ENCODE peak calls at places on chromosomes 13 and 19, in six cellular contexts. One of them, this sample, is unnamed.

GRCh38 chr19:21483589-21484170 is 21.7 kb upstream of the ZNF429 start:
- DNase-seq in HepG2: no peak
- DNase-seq in GM23338: peak
- DNase-seq in K562: peak
- DNase-seq in H1: peak
- DNase-seq in GM12878: no peak
- DNase-seq in this sample: peak

GRCh38 chr19:869245-870177 is 10.0 kb downstream of the CFD start:
- DNase-seq in HepG2: no peak
- DNase-seq in GM23338: no peak
- DNase-seq in K562: no peak
- DNase-seq in H1: no peak
- DNase-seq in GM12878: no peak
- DNase-seq in this sample: no peak

GRCh38 chr13:45349438-45349837 is 8.5 kb upstream of the TPT1 start:
- DNase-seq in HepG2: no peak
- DNase-seq in GM23338: no peak
- DNase-seq in K562: no peak
- DNase-seq in H1: no peak
- DNase-seq in GM12878: no peak
- DNase-seq in this sample: no peak

GRCh38 chr19:17872251-17873001 is 681 bp downstream of the SLC5A5 start:
- DNase-seq in HepG2: no peak
- DNase-seq in GM23338: peak
- DNase-seq in K562: no peak
- DNase-seq in H1: peak
- DNase-seq in GM12878: no peak
- DNase-seq in this sample: no peak

GRCh38 chr13:22080832-22081231 is 410.0 kb downstream of the FGF9 start:
- DNase-seq in HepG2: no peak
- DNase-seq in GM23338: peak
- DNase-seq in K562: no peak
- DNase-seq in H1: no peak
- DNase-seq in GM12878: no peak
- DNase-seq in this sample: no peak

GRCh38 chr13:99740261-99740979 is 231.1 kb downstream of the ZIC5 start:
- DNase-seq in HepG2: no peak
- DNase-seq in GM23338: no peak
- DNase-seq in K562: no peak
- DNase-seq in H1: peak
- DNase-seq in GM12878: no peak
- DNase-seq in this sample: no peak

GRCh38 chr13:20843177-20843576 is 59.4 kb downstream of the XPO4 start:
- DNase-seq in HepG2: no peak
- DNase-seq in GM23338: no peak
- DNase-seq in K562: no peak
- DNase-seq in H1: no peak
- DNase-seq in GM12878: no peak
- DNase-seq in this sample: no peak

GRCh38 chr19:11519138-11519537 is 9.8 kb downstream of the ECSIT start:
- DNase-seq in HepG2: no peak
- DNase-seq in GM23338: no peak
- DNase-seq in K562: no peak
- DNase-seq in H1: no peak
- DNase-seq in GM12878: no peak
- DNase-seq in this sample: no peak

GRCh38 chr13:97781891-97782305 is 171.6 kb upstream of the IPO5 start:
- DNase-seq in HepG2: no peak
- DNase-seq in GM23338: no peak
- DNase-seq in K562: no peak
- DNase-seq in H1: no peak
- DNase-seq in GM12878: no peak
- DNase-seq in this sample: no peak

GRCh38 chr19:17737690-17738153 is 13.6 kb upstream of the FCHO1 start:
- DNase-seq in HepG2: no peak
- DNase-seq in GM23338: no peak
- DNase-seq in K562: no peak
- DNase-seq in H1: no peak
- DNase-seq in GM12878: no peak
- DNase-seq in this sample: no peak

GRCh38 chr13:41456768-41457588 is at the start of gene RGCC:
- DNase-seq in HepG2: peak
- DNase-seq in GM23338: peak
- DNase-seq in K562: peak
- DNase-seq in H1: peak
- DNase-seq in GM12878: no peak
- DNase-seq in this sample: peak

GRCh38 chr13:103788061-103788652 is 721.9 kb upstream of the SLC10A2 start:
- DNase-seq in HepG2: no peak
- DNase-seq in GM23338: peak
- DNase-seq in K562: no peak
- DNase-seq in H1: no peak
- DNase-seq in GM12878: no peak
- DNase-seq in this sample: peak

GRCh38 chr13:94535775-94536174 is 56.3 kb upstream of the DCT start:
- DNase-seq in HepG2: no peak
- DNase-seq in GM23338: no peak
- DNase-seq in K562: no peak
- DNase-seq in H1: no peak
- DNase-seq in GM12878: no peak
- DNase-seq in this sample: no peak

GRCh38 chr13:55673910-55674309 is 1466.8 kb upstream of the PRR20A start:
- DNase-seq in HepG2: no peak
- DNase-seq in GM23338: peak
- DNase-seq in K562: no peak
- DNase-seq in H1: no peak
- DNase-seq in GM12878: no peak
- DNase-seq in this sample: no peak

GRCh38 chr19:2722541-2723344 is 1.6 kb upstream of the DIRAS1 start:
- DNase-seq in HepG2: no peak
- DNase-seq in GM23338: peak
- DNase-seq in K562: peak
- DNase-seq in H1: no peak
- DNase-seq in GM12878: no peak
- DNase-seq in this sample: no peak

GRCh38 chr19:42114412-42114811 is 17.8 kb downstream of the POU2F2 start:
- DNase-seq in HepG2: no peak
- DNase-seq in GM23338: peak
- DNase-seq in K562: no peak
- DNase-seq in H1: no peak
- DNase-seq in GM12878: peak
- DNase-seq in this sample: no peak

GRCh38 chr13:99357149-99357596 is 50.0 kb upstream of the GPR183 start:
- DNase-seq in HepG2: no peak
- DNase-seq in GM23338: no peak
- DNase-seq in K562: peak
- DNase-seq in H1: peak
- DNase-seq in GM12878: peak
- DNase-seq in this sample: no peak

GRCh38 chr19:15683411-15683810 is 10.5 kb downstream of the CYP4F12 start:
- DNase-seq in HepG2: no peak
- DNase-seq in GM23338: no peak
- DNase-seq in K562: no peak
- DNase-seq in H1: no peak
- DNase-seq in GM12878: no peak
- DNase-seq in this sample: no peak

GRCh38 chr19:46944918-46945628 is 74.6 kb upstream of the NPAS1 start:
- DNase-seq in HepG2: no peak
- DNase-seq in GM23338: peak
- DNase-seq in K562: no peak
- DNase-seq in H1: peak
- DNase-seq in GM12878: no peak
- DNase-seq in this sample: peak

GRCh38 chr13:98879965-98880364 is 97.9 kb downstream of the DOCK9 start:
- DNase-seq in HepG2: no peak
- DNase-seq in GM23338: no peak
- DNase-seq in K562: no peak
- DNase-seq in H1: no peak
- DNase-seq in GM12878: no peak
- DNase-seq in this sample: no peak

GRCh38 chr13:93476175-93476574 is 249.6 kb downstream of the GPC6 start:
- DNase-seq in HepG2: peak
- DNase-seq in GM23338: no peak
- DNase-seq in K562: no peak
- DNase-seq in H1: no peak
- DNase-seq in GM12878: no peak
- DNase-seq in this sample: no peak

GRCh38 chr19:2426661-2427322 is 594 bp downstream of the TIMM13 start:
- DNase-seq in HepG2: peak
- DNase-seq in GM23338: peak
- DNase-seq in K562: peak
- DNase-seq in H1: peak
- DNase-seq in GM12878: no peak
- DNase-seq in this sample: peak

GRCh38 chr19:33465371-33465770 is 56.2 kb downstream of the PEPD start:
- DNase-seq in HepG2: no peak
- DNase-seq in GM23338: no peak
- DNase-seq in K562: no peak
- DNase-seq in H1: no peak
- DNase-seq in GM12878: no peak
- DNase-seq in this sample: no peak

GRCh38 chr13:83780201-83780600 is 102.1 kb downstream of the SLITRK1 start:
- DNase-seq in HepG2: peak
- DNase-seq in GM23338: peak
- DNase-seq in K562: peak
- DNase-seq in H1: no peak
- DNase-seq in GM12878: no peak
- DNase-seq in this sample: peak

GRCh38 chr19:6459356-6460098 is at the start of gene SLC25A23:
- DNase-seq in HepG2: peak
- DNase-seq in GM23338: peak
- DNase-seq in K562: peak
- DNase-seq in H1: peak
- DNase-seq in GM12878: peak
- DNase-seq in this sample: peak

DNA sequence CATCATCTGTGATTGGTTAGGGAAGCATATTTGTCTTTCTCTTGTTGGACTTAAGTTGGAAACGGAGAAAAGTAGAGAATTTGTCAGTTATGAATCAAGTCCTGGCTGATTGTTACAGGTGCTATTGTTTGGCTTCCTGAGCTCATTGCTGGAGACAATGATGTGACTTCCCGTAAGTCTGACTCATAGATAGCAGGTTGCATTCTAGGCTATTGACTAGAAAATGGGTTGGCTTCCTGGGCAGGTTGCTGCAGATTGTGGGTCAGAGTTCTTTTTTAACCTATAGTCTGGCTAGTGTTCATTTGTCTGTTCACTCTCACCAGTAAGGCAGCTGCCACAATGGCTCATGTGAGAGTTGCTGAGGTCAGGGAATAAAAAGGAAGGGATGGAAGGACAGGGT is 101.5 kb downstream of the CCNA1 start:
- DNase-seq in HepG2: no peak
- DNase-seq in GM23338: no peak
- DNase-seq in K562: no peak
- DNase-seq in H1: no peak
- DNase-seq in GM12878: no peak
- DNase-seq in this sample: no peak
- TF ChIP-seq CREB1 in HepG2: no peak
- TF ChIP-seq CREB1 in GM23338: no peak
- TF ChIP-seq CREB1 in K562: no peak
- TF ChIP-seq CREB1 in H1: no peak
- TF ChIP-seq CREB1 in GM12878: no peak
- TF ChIP-seq CREB1 in this sample: no peak

GRCh38 chr13:33531484-33531883 is 245.9 kb upstream of the STARD13 start:
- DNase-seq in HepG2: no peak
- DNase-seq in GM23338: no peak
- DNase-seq in K562: no peak
- DNase-seq in H1: no peak
- DNase-seq in GM12878: no peak
- DNase-seq in this sample: no peak
- TF ChIP-seq CREB1 in HepG2: no peak
- TF ChIP-seq CREB1 in GM23338: no peak
- TF ChIP-seq CREB1 in K562: no peak
- TF ChIP-seq CREB1 in H1: no peak
- TF ChIP-seq CREB1 in GM12878: no peak
- TF ChIP-seq CREB1 in this sample: no peak

GRCh38 chr13:27080018-27080948 is 91.3 kb downstream of the USP12 start:
- DNase-seq in HepG2: no peak
- DNase-seq in GM23338: no peak
- DNase-seq in K562: no peak
- DNase-seq in H1: no peak
- DNase-seq in GM12878: no peak
- DNase-seq in this sample: no peak

GRCh38 chr13:27081893-27082292 is 89.7 kb downstream of the USP12 start:
- DNase-seq in HepG2: no peak
- DNase-seq in GM23338: no peak
- DNase-seq in K562: no peak
- DNase-seq in H1: no peak
- DNase-seq in GM12878: no peak
- DNase-seq in this sample: no peak

GRCh38 chr13:27082325-27082724 is 89.3 kb downstream of the USP12 start:
- DNase-seq in HepG2: no peak
- DNase-seq in GM23338: no peak
- DNase-seq in K562: no peak
- DNase-seq in H1: no peak
- DNase-seq in GM12878: no peak
- DNase-seq in this sample: no peak

GRCh38 chr13:27079421-27079958 is 92.1 kb downstream of the USP12 start:
- DNase-seq in HepG2: no peak
- DNase-seq in GM23338: peak
- DNase-seq in K562: no peak
- DNase-seq in H1: no peak
- DNase-seq in GM12878: no peak
- DNase-seq in this sample: peak

GRCh38 chr13:27076411-27076810 is 95.2 kb downstream of the USP12 start:
- DNase-seq in HepG2: no peak
- DNase-seq in GM23338: no peak
- DNase-seq in K562: no peak
- DNase-seq in H1: no peak
- DNase-seq in GM12878: no peak
- DNase-seq in this sample: no peak
- TF ChIP-seq CREB1 in HepG2: no peak
- TF ChIP-seq CREB1 in GM23338: no peak
- TF ChIP-seq CREB1 in K562: no peak
- TF ChIP-seq CREB1 in H1: no peak
- TF ChIP-seq CREB1 in GM12878: no peak
- TF ChIP-seq CREB1 in this sample: no peak

DNA sequence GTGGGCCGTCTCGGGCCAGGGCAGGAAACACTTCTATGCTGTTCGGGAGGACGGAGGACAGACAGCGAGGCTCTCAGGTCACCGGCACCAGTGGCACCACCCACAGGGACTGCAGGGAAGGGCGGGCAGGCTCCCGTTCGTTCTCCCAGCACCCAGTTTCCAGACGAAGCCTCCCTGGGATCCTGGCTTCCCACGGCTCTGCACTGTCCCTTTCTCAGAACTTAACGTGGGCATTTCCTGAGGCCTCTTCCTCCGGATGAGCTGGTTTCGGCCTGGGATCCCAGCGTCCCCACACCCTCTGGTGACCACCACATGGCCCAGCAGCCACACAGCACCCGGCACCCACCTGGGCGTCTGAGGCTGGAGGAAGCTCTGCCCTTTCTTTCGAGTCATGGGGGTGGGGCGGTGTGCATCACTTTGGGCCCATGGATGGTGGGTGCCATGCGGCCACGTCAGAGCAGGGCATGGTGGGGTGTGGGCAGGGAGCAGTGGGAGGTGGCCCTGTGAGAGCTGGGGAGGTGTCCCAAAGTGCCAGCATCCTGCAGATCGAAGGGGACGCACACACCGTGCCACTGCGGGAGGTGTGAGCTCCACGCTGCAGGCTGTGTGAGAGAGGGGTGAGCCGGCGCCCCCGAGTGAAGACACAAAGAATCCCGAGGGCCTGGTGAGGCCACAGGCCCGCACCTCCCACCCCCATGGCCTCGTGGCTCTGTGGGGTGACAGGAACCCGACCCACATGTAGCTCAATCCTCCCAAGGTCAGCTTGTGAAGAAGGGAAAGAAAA is 38.7 kb upstream of the GRTP1 start:
- DNase-seq in HepG2: no peak
- DNase-seq in GM23338: no peak
- DNase-seq in K562: no peak
- DNase-seq in H1: no peak
- DNase-seq in GM12878: no peak
- DNase-seq in this sample: peak
- TF ChIP-seq CREB1 in HepG2: no peak
- TF ChIP-seq CREB1 in GM23338: no peak
- TF ChIP-seq CREB1 in K562: no peak
- TF ChIP-seq CREB1 in H1: no peak
- TF ChIP-seq CREB1 in GM12878: no peak
- TF ChIP-seq CREB1 in this sample: no peak